ENCODE peak calls at places on chromosomes 7 and 10, in four cellular contexts. Z is ELR; H is NCI-H1092; Y is CD4-positive, alpha-beta T cell. K is an unnamed sample.

GRCh38 chr10:131636841-131637724 is 263.7 kb upstream of the PPP2R2D start:
- DNase-seq in H (no peak), Y (no peak), Z (no peak), K (no peak)

GRCh38 chr7:78198756-78199155 is 400.2 kb downstream of the PHTF2 start:
- DNase-seq in Z (peak), Y (no peak), H (no peak), K (no peak)

GRCh38 chr7:148116195-148116594 is 474.4 kb upstream of the C7orf33 start:
- DNase-seq in H (no peak), Y (no peak), Z (no peak), K (peak)

GRCh38 chr10:7410306-7410799 is 481 bp downstream of the SFMBT2 start:
- DNase-seq in Y (peak), Z (no peak), H (peak), K (no peak)

GRCh38 chr7:473870-474604 is 45.6 kb downstream of the PDGFA start:
- DNase-seq in Z (no peak), H (no peak), Y (no peak), K (no peak)

GRCh38 chr10:6722616-6723004 is 142.5 kb upstream of the PRKCQ start:
- DNase-seq in Z (peak), Y (no peak), H (no peak), K (no peak)

GRCh38 chr7:140683657-140684056 is 10.9 kb downstream of the ADCK2 start:
- DNase-seq in Z (no peak), H (no peak), Y (no peak), K (no peak)

GRCh38 chr10:19872504-19873271 is 56.5 kb downstream of the PLXDC2 start:
- DNase-seq in H (no peak), Y (no peak), Z (no peak), K (no peak)

GRCh38 chr10:121633056-121633455 is 34.8 kb upstream of the FGFR2 start:
- DNase-seq in Y (no peak), H (no peak), Z (no peak), K (no peak)

GRCh38 chr7:37732253-37732652 is 48.7 kb downstream of the GPR141 start:
- DNase-seq in Y (no peak), H (no peak), Z (no peak), K (no peak)

GRCh38 chr10:44752451-44753441 is 158.4 kb upstream of the TMEM72 start:
- DNase-seq in Y (no peak), Z (peak), H (peak), K (peak)

GRCh38 chr10:68752711-68753110 is 31.7 kb downstream of the CCAR1 start:
- DNase-seq in H (no peak), Z (no peak), Y (no peak), K (no peak)

GRCh38 chr10:86287966-86288579 is 78.5 kb downstream of the GRID1 start:
- DNase-seq in Y (no peak), Z (no peak), H (peak), K (no peak)

GRCh38 chr7:84529480-84530205 is 335.1 kb upstream of the SEMA3A start:
- DNase-seq in Z (peak), H (no peak), Y (no peak), K (no peak)

GRCh38 chr7:101159696-101160674 is 5.4 kb downstream of the VGF start:
- DNase-seq in Z (peak), Y (no peak), H (no peak), K (no peak)

GRCh38 chr7:20113423-20114027 is 103.7 kb downstream of the MACC1 start:
- DNase-seq in Y (no peak), H (no peak), Z (no peak), K (no peak)

GRCh38 chr7:2923291-2923781 is 79.2 kb upstream of the GNA12 start:
- DNase-seq in H (no peak), Y (no peak), Z (no peak), K (no peak)

GRCh38 chr7:6640246-6640721 is 3.2 kb downstream of the ZNF316 start:
- DNase-seq in Y (no peak), H (no peak), Z (peak), K (no peak)

GRCh38 chr7:73341877-73342276 is 13.9 kb downstream of the FKBP6 start:
- DNase-seq in Y (no peak), Z (peak), H (no peak), K (no peak)

GRCh38 chr7:115816318-115816974 is 214.1 kb downstream of the TFEC start:
- DNase-seq in Z (no peak), Y (no peak), H (no peak), K (no peak)

GRCh38 chr10:86401588-86402282 is 35.1 kb upstream of the GRID1 start:
- DNase-seq in Z (no peak), H (no peak), Y (no peak), K (no peak)

GRCh38 chr7:124084024-124084423 is 51.2 kb upstream of the TMEM229A start:
- DNase-seq in Y (no peak), Z (no peak), H (no peak), K (no peak)

GRCh38 chr10:119454231-119454804 is 88.2 kb downstream of the RGS10 start:
- DNase-seq in Y (no peak), Z (no peak), H (no peak), K (no peak)

GRCh38 chr10:15715619-15716227 is 4.0 kb downstream of the ITGA8 start:
- DNase-seq in Z (peak), H (no peak), Y (no peak), K (no peak)

GRCh38 chr7:28698744-28699291 is 259.3 kb downstream of the TRIL start:
- DNase-seq in H (no peak), Z (no peak), Y (no peak), K (no peak)

GRCh38 chr10:9209105-9209798 is 1154.8 kb downstream of the GATA3 start:
- DNase-seq in Y (peak), Z (peak), H (peak), K (no peak)

GRCh38 chr7:137691566-137691965 is 155.2 kb downstream of the DGKI start:
- DNase-seq in Y (no peak), Z (no peak), H (no peak), K (no peak)

GRCh38 chr10:109967739-109968088 is 40.1 kb upstream of the ADD3 start:
- DNase-seq in Y (no peak), Z (no peak), H (no peak), K (no peak)

GRCh38 chr10:17586741-17587720 is 30.1 kb downstream of the HACD1 start:
- DNase-seq in Y (no peak), H (no peak), Z (peak), K (no peak)

GRCh38 chr10:69839696-69840345 is 38.1 kb downstream of the COL13A1 start:
- DNase-seq in Z (peak), Y (no peak), H (no peak), K (peak)

GRCh38 chr10:14378387-14378960 is 47.8 kb upstream of the FRMD4A start:
- DNase-seq in Z (no peak), Y (no peak), H (no peak), K (no peak)

GRCh38 chr7:92641921-92642511 is 51.8 kb upstream of the FAM133B start:
- DNase-seq in Y (peak), Z (peak), H (no peak), K (no peak)

GRCh38 chr10:118982366-118982765 is 47.1 kb upstream of the NANOS1 start:
- DNase-seq in Y (no peak), Z (no peak), H (no peak), K (no peak)

GRCh38 chr10:122780391-122780790 is 65.3 kb downstream of the CUZD1 start:
- DNase-seq in Z (peak), Y (no peak), H (no peak), K (no peak)

GRCh38 chr10:43823237-43823605 is 174.5 kb upstream of the ZNF32 start:
- DNase-seq in H (no peak), Y (no peak), Z (no peak), K (no peak)

GRCh38 chr7:122261442-122261841 is 43.1 kb downstream of the FEZF1 start:
- DNase-seq in Y (no peak), Z (no peak), H (no peak), K (no peak)

GRCh38 chr10:48926764-48927163 is 12.9 kb downstream of the LRRC18 start:
- DNase-seq in H (no peak), Y (no peak), Z (no peak), K (no peak)

GRCh38 chr10:2529945-2530344 is 537.4 kb upstream of the PFKP start:
- DNase-seq in H (no peak), Z (no peak), Y (no peak), K (no peak)

GRCh38 chr10:65394898-65395297 is 1530.9 kb upstream of the LRRTM3 start:
- DNase-seq in Y (no peak), H (no peak), Z (peak), K (no peak)